ENCODE peak calls at places on chromosomes 6 and 20, in five cellular contexts. One of them, this sample, is unnamed.

GRCh38 chr6:33621396-33622388 is 570 bp downstream of the ITPR3 start:
- DNase-seq in AG04450: no peak
- DNase-seq in tibial artery: no peak
- DNase-seq in SJSA1: no peak
- DNase-seq in heart right ventricle: peak
- DNase-seq in this sample: peak

GRCh38 chr20:4090756-4091331 is 75.5 kb upstream of the RNF24 start:
- DNase-seq in AG04450: peak
- DNase-seq in tibial artery: no peak
- DNase-seq in SJSA1: no peak
- DNase-seq in heart right ventricle: no peak
- DNase-seq in this sample: no peak

GRCh38 chr6:134956676-134957075 is 6.8 kb upstream of the ALDH8A1 start:
- DNase-seq in AG04450: no peak
- DNase-seq in tibial artery: no peak
- DNase-seq in SJSA1: no peak
- DNase-seq in heart right ventricle: no peak
- DNase-seq in this sample: no peak

GRCh38 chr6:72553531-72554202 is 68.2 kb upstream of the KCNQ5 start:
- DNase-seq in AG04450: peak
- DNase-seq in tibial artery: no peak
- DNase-seq in SJSA1: peak
- DNase-seq in heart right ventricle: no peak
- DNase-seq in this sample: no peak

GRCh38 chr6:156618600-156619205 is 158.5 kb upstream of the ARID1B start:
- DNase-seq in AG04450: no peak
- DNase-seq in tibial artery: no peak
- DNase-seq in SJSA1: no peak
- DNase-seq in heart right ventricle: no peak
- DNase-seq in this sample: no peak

GRCh38 chr6:33651403-33651802 is 30.3 kb downstream of the ITPR3 start:
- DNase-seq in AG04450: no peak
- DNase-seq in tibial artery: no peak
- DNase-seq in SJSA1: no peak
- DNase-seq in heart right ventricle: no peak
- DNase-seq in this sample: no peak

GRCh38 chr20:48765359-48765758 is 62.4 kb downstream of the PREX1 start:
- DNase-seq in AG04450: no peak
- DNase-seq in tibial artery: no peak
- DNase-seq in SJSA1: no peak
- DNase-seq in heart right ventricle: no peak
- DNase-seq in this sample: no peak

GRCh38 chr6:159463440-159463839 is 229.6 kb downstream of the SOD2 start:
- DNase-seq in AG04450: no peak
- DNase-seq in tibial artery: no peak
- DNase-seq in SJSA1: peak
- DNase-seq in heart right ventricle: no peak
- DNase-seq in this sample: no peak

GRCh38 chr6:106448000-106448426 is 87.5 kb downstream of the CRYBG1 start:
- DNase-seq in AG04450: no peak
- DNase-seq in tibial artery: peak
- DNase-seq in SJSA1: no peak
- DNase-seq in heart right ventricle: peak
- DNase-seq in this sample: peak

GRCh38 chr6:65170273-65170672 is 536.8 kb downstream of the EYS start:
- DNase-seq in AG04450: no peak
- DNase-seq in tibial artery: no peak
- DNase-seq in SJSA1: no peak
- DNase-seq in heart right ventricle: no peak
- DNase-seq in this sample: no peak

GRCh38 chr6:26044140-26045045 is 42.8 kb upstream of the HFE start:
- DNase-seq in AG04450: no peak
- DNase-seq in tibial artery: no peak
- DNase-seq in SJSA1: no peak
- DNase-seq in heart right ventricle: no peak
- DNase-seq in this sample: peak

GRCh38 chr6:84428300-84428907 is 201.0 kb upstream of the CEP162 start:
- DNase-seq in AG04450: no peak
- DNase-seq in tibial artery: peak
- DNase-seq in SJSA1: peak
- DNase-seq in heart right ventricle: no peak
- DNase-seq in this sample: peak

GRCh38 chr6:27161946-27162603 is 85.4 kb upstream of the PRSS16 start:
- DNase-seq in AG04450: no peak
- DNase-seq in tibial artery: no peak
- DNase-seq in SJSA1: peak
- DNase-seq in heart right ventricle: no peak
- DNase-seq in this sample: no peak

GRCh38 chr6:83057705-83058321 is 7.8 kb downstream of the UBE3D start:
- DNase-seq in AG04450: no peak
- DNase-seq in tibial artery: no peak
- DNase-seq in SJSA1: peak
- DNase-seq in heart right ventricle: peak
- DNase-seq in this sample: no peak

GRCh38 chr20:10316582-10316981 is 98.0 kb downstream of the SNAP25 start:
- DNase-seq in AG04450: no peak
- DNase-seq in tibial artery: no peak
- DNase-seq in SJSA1: no peak
- DNase-seq in heart right ventricle: no peak
- DNase-seq in this sample: no peak

GRCh38 chr20:6134592-6134991 is 11.8 kb upstream of the FERMT1 start:
- DNase-seq in AG04450: no peak
- DNase-seq in tibial artery: no peak
- DNase-seq in SJSA1: no peak
- DNase-seq in heart right ventricle: no peak
- DNase-seq in this sample: no peak

GRCh38 chr6:10613693-10614092 is 80.7 kb downstream of the C6orf52 start:
- DNase-seq in AG04450: no peak
- DNase-seq in tibial artery: no peak
- DNase-seq in SJSA1: no peak
- DNase-seq in heart right ventricle: no peak
- DNase-seq in this sample: no peak

GRCh38 chr6:90397929-90398674 is 101.5 kb upstream of the BACH2 start:
- DNase-seq in AG04450: no peak
- DNase-seq in tibial artery: no peak
- DNase-seq in SJSA1: no peak
- DNase-seq in heart right ventricle: no peak
- DNase-seq in this sample: no peak

GRCh38 chr6:75933387-75933975 is 139.0 kb downstream of the IMPG1 start:
- DNase-seq in AG04450: no peak
- DNase-seq in tibial artery: no peak
- DNase-seq in SJSA1: no peak
- DNase-seq in heart right ventricle: no peak
- DNase-seq in this sample: no peak

GRCh38 chr6:140623498-140623897 is 1249.0 kb upstream of the CITED2 start:
- DNase-seq in AG04450: peak
- DNase-seq in tibial artery: no peak
- DNase-seq in SJSA1: no peak
- DNase-seq in heart right ventricle: no peak
- DNase-seq in this sample: no peak

GRCh38 chr6:53587291-53587690 is 42.4 kb upstream of the GCLC start:
- DNase-seq in AG04450: no peak
- DNase-seq in tibial artery: no peak
- DNase-seq in SJSA1: no peak
- DNase-seq in heart right ventricle: no peak
- DNase-seq in this sample: no peak

GRCh38 chr20:10925767-10926166 is 252.0 kb upstream of the JAG1 start:
- DNase-seq in AG04450: no peak
- DNase-seq in tibial artery: no peak
- DNase-seq in SJSA1: no peak
- DNase-seq in heart right ventricle: no peak
- DNase-seq in this sample: no peak

GRCh38 chr6:134589512-134589911 is 271.6 kb upstream of the SGK1 start:
- DNase-seq in AG04450: peak
- DNase-seq in tibial artery: no peak
- DNase-seq in SJSA1: peak
- DNase-seq in heart right ventricle: no peak
- DNase-seq in this sample: no peak

GRCh38 chr6:125300992-125301434 is 754 bp downstream of the HDDC2 start:
- DNase-seq in AG04450: no peak
- DNase-seq in tibial artery: peak
- DNase-seq in SJSA1: no peak
- DNase-seq in heart right ventricle: no peak
- DNase-seq in this sample: no peak

GRCh38 chr6:33882154-33882553 is 78.4 kb upstream of the MLN start:
- DNase-seq in AG04450: no peak
- DNase-seq in tibial artery: no peak
- DNase-seq in SJSA1: no peak
- DNase-seq in heart right ventricle: peak
- DNase-seq in this sample: peak

GRCh38 chr20:41174782-41175181 is 37.4 kb downstream of the PLCG1 start:
- DNase-seq in AG04450: no peak
- DNase-seq in tibial artery: no peak
- DNase-seq in SJSA1: peak
- DNase-seq in heart right ventricle: peak
- DNase-seq in this sample: peak

GRCh38 chr20:38126146-38126912 is 38.7 kb downstream of the TGM2 start:
- DNase-seq in AG04450: no peak
- DNase-seq in tibial artery: peak
- DNase-seq in SJSA1: no peak
- DNase-seq in heart right ventricle: no peak
- DNase-seq in this sample: no peak

GRCh38 chr6:139699335-139699734 is 324.9 kb upstream of the CITED2 start:
- DNase-seq in AG04450: no peak
- DNase-seq in tibial artery: peak
- DNase-seq in SJSA1: no peak
- DNase-seq in heart right ventricle: no peak
- DNase-seq in this sample: no peak

GRCh38 chr6:142794424-142794823 is 150.6 kb downstream of the HIVEP2 start:
- DNase-seq in AG04450: no peak
- DNase-seq in tibial artery: no peak
- DNase-seq in SJSA1: no peak
- DNase-seq in heart right ventricle: no peak
- DNase-seq in this sample: no peak

GRCh38 chr6:45704056-45704790 is 311.4 kb downstream of the CLIC5 start:
- DNase-seq in AG04450: no peak
- DNase-seq in tibial artery: no peak
- DNase-seq in SJSA1: no peak
- DNase-seq in heart right ventricle: no peak
- DNase-seq in this sample: no peak

GRCh38 chr6:44224154-44224977 is 971 bp downstream of the SLC29A1 start:
- DNase-seq in AG04450: no peak
- DNase-seq in tibial artery: no peak
- DNase-seq in SJSA1: no peak
- DNase-seq in heart right ventricle: no peak
- DNase-seq in this sample: no peak

GRCh38 chr6:107080036-107080435 is 35.3 kb downstream of the BEND3 start:
- DNase-seq in AG04450: no peak
- DNase-seq in tibial artery: no peak
- DNase-seq in SJSA1: no peak
- DNase-seq in heart right ventricle: no peak
- DNase-seq in this sample: no peak

GRCh38 chr6:14927398-14927797 is 318.5 kb upstream of the JARID2 start:
- DNase-seq in AG04450: no peak
- DNase-seq in tibial artery: no peak
- DNase-seq in SJSA1: no peak
- DNase-seq in heart right ventricle: no peak
- DNase-seq in this sample: no peak

GRCh38 chr20:62575976-62576722 is 66.2 kb upstream of the SLCO4A1 start:
- DNase-seq in AG04450: no peak
- DNase-seq in tibial artery: no peak
- DNase-seq in SJSA1: no peak
- DNase-seq in heart right ventricle: no peak
- DNase-seq in this sample: no peak

GRCh38 chr6:41692735-41693134 is 42.7 kb downstream of the TFEB start:
- DNase-seq in AG04450: no peak
- DNase-seq in tibial artery: no peak
- DNase-seq in SJSA1: no peak
- DNase-seq in heart right ventricle: no peak
- DNase-seq in this sample: no peak

GRCh38 chr6:41693281-41693838 is 42.0 kb downstream of the TFEB start:
- DNase-seq in AG04450: no peak
- DNase-seq in tibial artery: no peak
- DNase-seq in SJSA1: no peak
- DNase-seq in heart right ventricle: no peak
- DNase-seq in this sample: no peak

GRCh38 chr6:41692080-41692675 is 43.2 kb downstream of the TFEB start:
- DNase-seq in AG04450: no peak
- DNase-seq in tibial artery: no peak
- DNase-seq in SJSA1: no peak
- DNase-seq in heart right ventricle: no peak
- DNase-seq in this sample: no peak

GRCh38 chr6:41694815-41695536 is 40.4 kb downstream of the TFEB start:
- DNase-seq in AG04450: no peak
- DNase-seq in tibial artery: no peak
- DNase-seq in SJSA1: no peak
- DNase-seq in heart right ventricle: no peak
- DNase-seq in this sample: no peak

GRCh38 chr6:41693866-41694265 is 41.5 kb downstream of the TFEB start:
- DNase-seq in AG04450: no peak
- DNase-seq in tibial artery: no peak
- DNase-seq in SJSA1: no peak
- DNase-seq in heart right ventricle: no peak
- DNase-seq in this sample: no peak
- H3K27ac ChIP-seq in AG04450: no peak
- H3K27ac ChIP-seq in tibial artery: no peak
- H3K27ac ChIP-seq in SJSA1: no peak
- H3K27ac ChIP-seq in heart right ventricle: no peak
- H3K27ac ChIP-seq in this sample: no peak

GRCh38 chr6:40732878-40733277 is 145.7 kb upstream of the LRFN2 start:
- DNase-seq in AG04450: no peak
- DNase-seq in tibial artery: no peak
- DNase-seq in SJSA1: no peak
- DNase-seq in heart right ventricle: no peak
- DNase-seq in this sample: no peak
- H3K27ac ChIP-seq in AG04450: no peak
- H3K27ac ChIP-seq in tibial artery: no peak
- H3K27ac ChIP-seq in SJSA1: no peak
- H3K27ac ChIP-seq in heart right ventricle: no peak
- H3K27ac ChIP-seq in this sample: no peak

GRCh38 chr20:59622496-59622895 is 18.2 kb downstream of the PHACTR3 start:
- DNase-seq in AG04450: no peak
- DNase-seq in tibial artery: no peak
- DNase-seq in SJSA1: no peak
- DNase-seq in heart right ventricle: no peak
- DNase-seq in this sample: no peak
- H3K27ac ChIP-seq in AG04450: no peak
- H3K27ac ChIP-seq in tibial artery: no peak
- H3K27ac ChIP-seq in SJSA1: no peak
- H3K27ac ChIP-seq in heart right ventricle: no peak
- H3K27ac ChIP-seq in this sample: no peak

GRCh38 chr6:56765494-56765893 is 122.8 kb upstream of the DST start:
- DNase-seq in AG04450: no peak
- DNase-seq in tibial artery: no peak
- DNase-seq in SJSA1: no peak
- DNase-seq in heart right ventricle: no peak
- DNase-seq in this sample: no peak
- H3K27ac ChIP-seq in AG04450: no peak
- H3K27ac ChIP-seq in tibial artery: no peak
- H3K27ac ChIP-seq in SJSA1: no peak
- H3K27ac ChIP-seq in heart right ventricle: no peak
- H3K27ac ChIP-seq in this sample: peak